ENCODE peak calls at places on chromosome 18, in four cellular contexts. Q, K, P and F are unnamed samples.

GRCh38 chr18:46278481-46279465 is 174.6 kb downstream of the HAUS1 start:
- DNase-seq in Q (no peak), K (no peak), P (no peak), F (no peak)

GRCh38 chr18:57004366-57005121 is 142.3 kb upstream of the BOD1L2 start:
- DNase-seq in Q (no peak), K (no peak), P (peak), F (peak)

GRCh38 chr18:25639601-25640000 is 287.6 kb upstream of the ZNF521 start:
- DNase-seq in Q (no peak), K (no peak), P (no peak), F (no peak)

GRCh38 chr18:392926-393325 is 107.6 kb downstream of the COLEC12 start:
- DNase-seq in Q (no peak), K (no peak), P (no peak), F (no peak)

GRCh38 chr18:58870130-58870529 is 5.5 kb downstream of the ZNF532 start:
- DNase-seq in Q (no peak), K (no peak), P (no peak), F (no peak)

GRCh38 chr18:46385124-46385523 is 271.9 kb downstream of the LOXHD1 start:
- DNase-seq in Q (no peak), K (no peak), P (no peak), F (no peak)

GRCh38 chr18:48228301-48228715 is 180.9 kb downstream of the ZBTB7C start:
- DNase-seq in Q (no peak), K (no peak), P (no peak), F (no peak)

GRCh38 chr18:50401334-50401733 is 26.5 kb downstream of the SKA1 start:
- DNase-seq in Q (no peak), K (peak), P (no peak), F (no peak)

GRCh38 chr18:13895505-13896033 is 19.8 kb downstream of the MC2R start:
- DNase-seq in Q (no peak), K (no peak), P (no peak), F (no peak)

GRCh38 chr18:32530947-32531651 is 60.4 kb upstream of the GAREM1 start:
- DNase-seq in Q (no peak), K (no peak), P (no peak), F (no peak)

GRCh38 chr18:72652990-72653593 is 109.0 kb upstream of the CBLN2 start:
- DNase-seq in Q (peak), K (peak), P (no peak), F (peak)

GRCh38 chr18:36942264-36942663 is 113.3 kb downstream of the KIAA1328 start:
- DNase-seq in Q (no peak), K (peak), P (no peak), F (peak)

GRCh38 chr18:32114293-32114692 is 22.6 kb downstream of the RNF138 start:
- DNase-seq in Q (no peak), K (no peak), P (no peak), F (no peak)

GRCh38 chr18:38709122-38709521 is 1143.5 kb upstream of the CELF4 start:
- DNase-seq in Q (no peak), K (no peak), P (no peak), F (no peak)

GRCh38 chr18:79320216-79320615 is 75.5 kb upstream of the NFATC1 start:
- DNase-seq in Q (no peak), K (peak), P (no peak), F (no peak)

GRCh38 chr18:33231474-33232317 is 208.8 kb downstream of the CCDC178 start:
- DNase-seq in Q (peak), K (peak), P (peak), F (peak)

GRCh38 chr18:36309436-36310391 is 12.2 kb downstream of the FHOD3 start:
- DNase-seq in Q (no peak), K (peak), P (no peak), F (no peak)

GRCh38 chr18:48674758-48675157 is 135.9 kb downstream of the CTIF start:
- DNase-seq in Q (no peak), K (no peak), P (no peak), F (no peak)

GRCh38 chr18:666177-666576 is 8.7 kb downstream of the TYMS start:
- DNase-seq in Q (peak), K (peak), P (no peak), F (no peak)

GRCh38 chr18:58937204-58937603 is 72.5 kb downstream of the ZNF532 start:
- DNase-seq in Q (no peak), K (no peak), P (no peak), F (no peak)

GRCh38 chr18:45332911-45333310 is 282.4 kb upstream of the SLC14A2 start:
- DNase-seq in Q (no peak), K (no peak), P (no peak), F (no peak)

GRCh38 chr18:44771957-44772917 is 91.5 kb downstream of the SETBP1 start:
- DNase-seq in Q (no peak), K (no peak), P (no peak), F (peak)

DNA sequence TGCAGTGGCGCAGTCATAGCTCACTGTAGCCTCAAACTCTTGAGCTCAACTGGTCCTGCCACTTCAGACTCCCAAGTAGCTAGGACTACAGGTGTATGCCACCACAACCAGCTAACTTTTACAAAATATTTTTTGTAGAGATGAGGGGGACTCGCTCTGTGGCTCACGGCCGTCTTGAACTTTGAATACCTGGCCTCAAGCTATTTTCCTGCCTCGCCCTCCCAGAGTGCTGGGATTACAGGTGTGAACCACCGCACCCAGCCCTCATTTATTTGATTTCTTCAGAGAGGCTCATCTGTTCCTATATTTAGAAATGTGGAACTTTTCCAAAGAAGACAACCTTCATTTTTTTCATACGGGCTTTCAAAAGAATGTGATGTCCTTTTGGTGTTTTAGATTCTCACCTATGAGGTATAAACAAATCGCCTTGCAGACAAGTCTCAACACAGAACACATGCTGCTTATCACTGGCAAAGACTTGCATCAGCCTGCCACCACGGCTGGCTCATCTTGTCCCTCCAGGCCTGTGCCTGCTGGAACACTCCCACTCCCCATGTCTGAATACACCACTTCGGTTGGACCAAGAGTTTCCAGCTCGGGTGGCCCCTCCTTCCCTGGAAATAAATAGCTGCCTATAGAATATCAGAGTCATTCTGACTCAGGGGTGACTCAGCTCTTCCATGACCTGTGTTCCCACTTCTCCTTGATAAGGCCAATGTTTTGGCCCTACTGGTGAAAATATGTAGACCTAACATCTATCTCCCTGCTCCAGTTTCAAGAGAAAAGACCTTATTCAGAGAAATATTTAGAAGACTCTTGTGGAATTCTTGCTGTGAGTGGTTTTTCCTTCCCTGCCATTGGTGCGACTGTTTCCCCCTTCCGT is 202.6 kb downstream of the TGIF1 start:
- DNase-seq in Q (no peak), K (peak), P (no peak), F (peak)
- TF ChIP-seq NR2C2 in Q (no peak), K (no peak), P (no peak), F (no peak)

GRCh38 chr18:9975658-9976057 is 61.8 kb downstream of the VAPA start:
- DNase-seq in Q (no peak), K (no peak), P (no peak), F (no peak)
- TF ChIP-seq USF2 in Q (no peak), K (no peak), P (no peak), F (no peak)

GRCh38 chr18:4130734-4131719 is 324.1 kb downstream of the DLGAP1 start:
- DNase-seq in Q (no peak), K (no peak), P (no peak), F (no peak)
- TF ChIP-seq NR2C2 in Q (no peak), K (no peak), P (no peak), F (no peak)

GRCh38 chr18:28075501-28075900 is 101.4 kb downstream of the CDH2 start:
- DNase-seq in Q (no peak), K (no peak), P (no peak), F (peak)

GRCh38 chr18:28067346-28067745 is 109.6 kb downstream of the CDH2 start:
- DNase-seq in Q (no peak), K (no peak), P (no peak), F (no peak)

GRCh38 chr18:28073658-28074057 is 103.3 kb downstream of the CDH2 start:
- DNase-seq in Q (no peak), K (no peak), P (no peak), F (peak)

GRCh38 chr18:28068208-28068607 is 108.7 kb downstream of the CDH2 start:
- DNase-seq in Q (no peak), K (no peak), P (no peak), F (no peak)

GRCh38 chr18:28071199-28071598 is 105.7 kb downstream of the CDH2 start:
- DNase-seq in Q (no peak), K (no peak), P (no peak), F (no peak)
- TF ChIP-seq USF2 in Q (no peak), K (no peak), P (no peak), F (no peak)

GRCh38 chr18:40121001-40121400 is 1834.0 kb upstream of the PIK3C3 start:
- DNase-seq in Q (no peak), K (no peak), P (no peak), F (no peak)

GRCh38 chr18:40124107-40124506 is 1830.9 kb upstream of the PIK3C3 start:
- DNase-seq in Q (no peak), K (no peak), P (no peak), F (no peak)
- TF ChIP-seq NR2C2 in Q (no peak), K (no peak), P (no peak), F (no peak)

GRCh38 chr18:22490429-22490846 is 72.7 kb upstream of the CTAGE1 start:
- DNase-seq in Q (no peak), K (no peak), P (no peak), F (peak)
- TF ChIP-seq USF2 in Q (no peak), K (no peak), P (no peak), F (no peak)

GRCh38 chr18:21183670-21184069 is 58.4 kb upstream of the GREB1L start:
- DNase-seq in Q (no peak), K (no peak), P (no peak), F (peak)
- TF ChIP-seq NR2C2 in Q (no peak), K (no peak), P (no peak), F (no peak)

DNA sequence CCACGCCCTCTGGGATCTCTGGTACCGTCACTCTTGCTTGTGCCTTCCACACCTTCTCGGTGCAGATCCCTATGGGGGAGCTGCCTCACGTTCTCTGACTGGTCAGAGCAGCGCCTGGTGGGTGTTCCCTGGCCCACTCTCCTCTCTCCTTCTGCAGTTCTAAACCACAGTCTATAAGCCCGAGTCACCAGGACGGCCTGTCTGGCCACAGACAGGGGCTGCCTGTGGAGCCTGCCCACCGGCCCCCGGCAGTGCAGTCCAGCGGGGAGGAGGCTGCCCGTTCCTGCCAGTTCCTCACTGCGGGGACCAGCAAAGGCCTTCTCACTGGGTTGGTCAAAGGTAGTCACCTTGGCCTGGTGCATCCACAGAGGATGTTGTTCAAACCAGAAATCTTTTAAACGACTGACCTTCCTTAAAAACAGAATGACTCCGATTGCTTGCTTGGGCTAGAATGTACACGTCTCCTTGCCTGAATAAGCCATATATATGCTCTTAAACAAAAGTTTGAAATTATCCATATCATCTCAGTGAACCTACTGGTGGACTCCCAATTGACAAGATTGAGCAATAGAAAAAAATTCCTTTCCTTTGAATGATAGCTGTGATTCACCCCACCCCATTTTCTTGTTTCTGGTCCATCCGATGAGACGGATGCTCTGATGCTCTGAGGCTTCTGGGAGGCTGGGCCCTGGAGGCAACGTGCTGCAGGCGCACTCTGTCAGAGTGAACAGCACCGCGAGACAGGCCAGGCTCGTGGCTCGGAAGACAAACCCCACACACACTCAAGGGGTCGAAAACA is 61.2 kb downstream of the RALBP1 start:
- DNase-seq in Q (no peak), K (no peak), P (no peak), F (no peak)
- TF ChIP-seq USF2 in Q (no peak), K (no peak), P (no peak), F (no peak)